ENCODE peak calls at places on chromosomes 7 and 10, in nine cellular contexts. I is esophagus squamous epithelium; V is AG20443; X is stimulated activated CD4-positive, alpha-beta T cell treated with anti-CD3 and anti-CD28 coated beads, Interleukin-12 subunit alpha, Interleukin-12 subunit beta, amount 100 ng/mL, for 4 hours; M is AG04450; A is stimulated activated CD8-positive, alpha-beta memory T cell treated with anti-CD3 and anti-CD28 coated beads, Interleukin-12 subunit alpha, Interleukin-12 subunit beta, amount 100 ng/mL, for 4 hours; E is NB4; H is left ventricle myocardium inferior; K is activated T-cell treated with anti-CD3 and anti-CD28 coated beads, Interleukin-2, amount 50 U/mL, for 72 hours. F is an unnamed sample.

GRCh38 chr7:116034411-116034810 is 3.8 kb upstream of the TFEC start:
- DNase-seq in H (no peak), A (no peak), X (no peak), E (no peak), M (no peak), V (no peak), K (no peak), I (no peak), F (no peak)

GRCh38 chr10:79202188-79203013 is 133.6 kb downstream of the ZMIZ1 start:
- DNase-seq in H (no peak), E (peak; percentile 80), X (peak; percentile 19), A (no peak), M (no peak), V (peak; percentile 62), K (peak; percentile 52), I (no peak), F (no peak)

GRCh38 chr7:139023076-139023475 is 12.8 kb downstream of the ZC3HAV1L start:
- DNase-seq in V (no peak), K (no peak), A (no peak), M (no peak), H (no peak), I (no peak), X (no peak), E (no peak), F (no peak)

GRCh38 chr7:122736183-122736582 is 33.5 kb upstream of the RNF148 start:
- DNase-seq in A (no peak), I (no peak), E (no peak), V (no peak), K (no peak), X (no peak), H (no peak), M (no peak), F (no peak)

GRCh38 chr7:1939434-1940401 is 269.6 kb downstream of the ELFN1 start:
- DNase-seq in M (no peak), K (peak; percentile 28), I (no peak), H (peak; percentile 19), X (no peak), V (no peak), A (no peak), E (peak; percentile 70), F (no peak)

GRCh38 chr7:94547128-94547527 is 37.5 kb downstream of the CASD1 start:
- DNase-seq in H (no peak), A (no peak), V (no peak), X (no peak), M (no peak), E (no peak), K (no peak), I (no peak), F (no peak)

GRCh38 chr7:85023066-85023687 is 163.7 kb downstream of the SEMA3D start:
- DNase-seq in X (no peak), V (peak; percentile 22), M (peak; percentile 15), A (no peak), K (peak; percentile 13), I (no peak), E (peak; percentile 57), H (no peak), F (no peak)

GRCh38 chr7:75884401-75884800 is 5.6 kb downstream of the RHBDD2 start:
- DNase-seq in X (no peak), H (no peak), E (no peak), I (no peak), A (no peak), M (no peak), V (no peak), K (no peak), F (no peak)

GRCh38 chr10:96124230-96125141 is 5.6 kb upstream of the ZNF518A start:
- DNase-seq in H (no peak), X (no peak), V (peak; percentile 39), I (no peak), K (no peak), E (peak; percentile 95), A (no peak), M (no peak), F (no peak)

GRCh38 chr7:50851451-50851850 is 68.8 kb upstream of the GRB10 start:
- DNase-seq in M (no peak), K (no peak), X (no peak), I (no peak), H (no peak), E (no peak), V (peak; percentile 57), A (no peak), F (no peak)

GRCh38 chr10:75226656-75227055 is 9.1 kb downstream of the COMTD1 start:
- DNase-seq in K (no peak), H (no peak), M (no peak), I (no peak), A (no peak), X (no peak), E (no peak), V (no peak), F (peak; percentile 36)

GRCh38 chr10:124972637-124973036 is 30.7 kb downstream of the ZRANB1 start:
- DNase-seq in A (no peak), M (no peak), H (no peak), X (no peak), I (no peak), K (no peak), V (no peak), E (no peak), F (no peak)

GRCh38 chr10:33026422-33026821 is 68.4 kb upstream of the ITGB1 start:
- DNase-seq in X (no peak), I (no peak), A (no peak), M (no peak), H (no peak), K (no peak), E (no peak), V (no peak), F (no peak)

GRCh38 chr7:128150223-128150622 is 90.9 kb upstream of the LEP start:
- DNase-seq in I (no peak), E (no peak), K (no peak), A (no peak), M (no peak), X (no peak), V (no peak), H (no peak), F (no peak)

GRCh38 chr10:132925071-132925561 is 17.3 kb downstream of the CFAP46 start:
- DNase-seq in A (no peak), K (no peak), M (no peak), X (no peak), V (no peak), I (no peak), H (no peak), E (no peak), F (no peak)

GRCh38 chr7:5354460-5355279 is 69.0 kb downstream of the TNRC18 start:
- DNase-seq in A (no peak), E (no peak), X (no peak), K (no peak), M (no peak), H (peak; percentile 73), V (peak; percentile 82), I (no peak), F (no peak)

GRCh38 chr7:108193593-108194498 is 63.7 kb upstream of the LAMB4 start:
- DNase-seq in K (no peak), E (no peak), I (no peak), A (no peak), H (no peak), M (no peak), V (no peak), X (no peak), F (no peak)

GRCh38 chr10:62924344-62924748 is 108.2 kb upstream of the EGR2 start:
- DNase-seq in M (no peak), I (no peak), E (no peak), V (no peak), H (no peak), X (no peak), A (no peak), K (no peak), F (no peak)

GRCh38 chr7:91632948-91633519 is 247.5 kb downstream of the MTERF1 start:
- DNase-seq in E (no peak), A (no peak), M (no peak), I (no peak), X (no peak), K (no peak), V (no peak), H (no peak), F (no peak)

GRCh38 chr7:143222782-143223181 is 945 bp downstream of the TAS2R40 start:
- DNase-seq in X (no peak), I (no peak), A (no peak), H (peak; percentile 26), E (peak; percentile 52), M (no peak), V (no peak), K (no peak), F (no peak)

GRCh38 chr7:151769189-151769821 is 107.6 kb downstream of the PRKAG2 start:
- DNase-seq in E (no peak), X (no peak), V (no peak), K (peak; percentile 61), A (peak; percentile 13), I (no peak), H (no peak), M (no peak), F (no peak)

GRCh38 chr10:15658099-15658702 is 61.5 kb downstream of the ITGA8 start:
- DNase-seq in H (no peak), M (no peak), I (no peak), V (no peak), K (no peak), E (no peak), A (no peak), X (no peak), F (no peak)

GRCh38 chr10:100347568-100348195 is 649 bp downstream of the SCD start:
- DNase-seq in X (no peak), K (no peak), A (no peak), M (no peak), E (peak; percentile 61), V (peak; percentile 52), I (no peak), H (no peak), F (no peak)

GRCh38 chr10:68665841-68666240 is 55.2 kb upstream of the CCAR1 start:
- DNase-seq in M (peak; percentile 4), E (no peak), A (no peak), H (no peak), V (peak; percentile 45), I (no peak), K (no peak), X (no peak), F (no peak)

GRCh38 chr10:71693377-71693776 is 26.2 kb downstream of the C10orf105 start:
- DNase-seq in V (no peak), E (no peak), A (no peak), M (no peak), K (no peak), I (no peak), X (no peak), H (no peak), F (no peak)

GRCh38 chr7:91846436-91846835 is 34.1 kb downstream of the MTERF1 start:
- DNase-seq in A (no peak), M (no peak), K (no peak), E (no peak), V (peak; percentile 21), X (no peak), H (no peak), I (no peak), F (no peak)

GRCh38 chr7:135768467-135768866 is 19.9 kb upstream of the FAM180A start:
- DNase-seq in I (no peak), V (no peak), H (no peak), M (no peak), K (no peak), X (no peak), A (no peak), E (no peak), F (no peak)

GRCh38 chr7:44305564-44306507 is 19.6 kb downstream of the CAMK2B start:
- DNase-seq in E (peak; percentile 1), I (no peak), M (no peak), V (peak; percentile 9), A (no peak), K (no peak), X (no peak), H (no peak), F (peak; percentile 62)